ENCODE peak calls at places on chromosome 12, in nine cellular contexts. A is stomach, W is endothelial cell of umbilical vein, Q is H9, I is psoas muscle, H is fibroblast of lung, R is HCT116, K is coronary artery, P is PC-3. S is an unnamed sample.

GRCh38 chr12:117284160-117284559 is 77.3 kb downstream of the NOS1 start:
- DNase-seq in W (no peak), K (no peak), H (no peak), Q (no peak), A (no peak), R (no peak), I (no peak), P (no peak), S (no peak)

GRCh38 chr12:95077341-95077740 is 3.9 kb upstream of the NR2C1 start:
- DNase-seq in I (no peak), W (no peak), P (no peak), Q (no peak), R (no peak), H (no peak), A (no peak), K (no peak), S (no peak)

GRCh38 chr12:114625294-114625851 is 58.6 kb downstream of the TBX3 start:
- DNase-seq in W (peak), Q (peak), I (no peak), R (peak), H (peak), A (peak), P (peak), K (no peak), S (peak)

GRCh38 chr12:20549115-20549719 is 145.9 kb upstream of the SLCO1C1 start:
- DNase-seq in A (no peak), P (peak), Q (no peak), R (peak), W (peak), K (no peak), H (peak), I (no peak), S (peak)

GRCh38 chr12:93179792-93180191 is 197.9 kb upstream of the NUDT4 start:
- DNase-seq in A (no peak), R (no peak), Q (no peak), I (no peak), H (no peak), P (no peak), W (no peak), K (no peak), S (no peak)

GRCh38 chr12:13687633-13688032 is 293.8 kb downstream of the GRIN2B start:
- DNase-seq in P (no peak), R (no peak), W (no peak), Q (no peak), H (no peak), K (no peak), I (no peak), A (no peak), S (no peak)

GRCh38 chr12:100908501-100908900 is 113.9 kb downstream of the ANO4 start:
- DNase-seq in Q (no peak), W (no peak), R (no peak), I (no peak), H (peak), A (no peak), P (no peak), K (no peak), S (peak)

GRCh38 chr12:29569392-29569791 is 71.9 kb upstream of the OVCH1 start:
- DNase-seq in K (no peak), A (no peak), I (no peak), R (no peak), P (peak), Q (no peak), H (peak), W (peak), S (no peak)

GRCh38 chr12:124509676-124510300 is 57.6 kb downstream of the NCOR2 start:
- DNase-seq in I (peak), W (no peak), R (no peak), H (peak), P (no peak), K (no peak), A (peak), Q (peak), S (peak)

GRCh38 chr12:114018669-114019068 is 52.5 kb upstream of the RBM19 start:
- DNase-seq in Q (no peak), P (peak), W (no peak), R (no peak), A (no peak), H (peak), K (no peak), I (no peak), S (peak)

GRCh38 chr12:14099994-14100393 is 118.6 kb upstream of the GRIN2B start:
- DNase-seq in K (no peak), H (no peak), I (no peak), P (no peak), W (no peak), A (no peak), Q (no peak), R (no peak), S (no peak)

GRCh38 chr12:47870175-47870781 is 34.5 kb downstream of the VDR start:
- DNase-seq in I (peak), K (no peak), H (peak), Q (peak), P (peak), A (peak), W (no peak), R (no peak), S (no peak)

GRCh38 chr12:29882771-29883315 is 99.1 kb upstream of the TMTC1 start:
- DNase-seq in P (no peak), Q (no peak), K (no peak), R (no peak), I (no peak), A (no peak), H (no peak), W (no peak), S (no peak)

GRCh38 chr12:120229583-120230325 is 28.8 kb upstream of the RPLP0 start:
- DNase-seq in I (peak), K (peak), P (peak), W (no peak), R (no peak), A (no peak), H (peak), Q (peak), S (peak)

GRCh38 chr12:116011217-116011616 is 266.3 kb downstream of the MED13L start:
- DNase-seq in P (no peak), Q (no peak), I (no peak), K (no peak), H (no peak), A (no peak), R (no peak), W (no peak), S (no peak)

GRCh38 chr12:94867066-94867855 is 136.2 kb downstream of the NDUFA12 start:
- DNase-seq in W (no peak), P (no peak), H (no peak), R (no peak), A (no peak), I (no peak), Q (no peak), K (no peak), S (no peak)

GRCh38 chr12:86256169-86256568 is at the start of gene MGAT4C:
- DNase-seq in A (no peak), I (no peak), K (no peak), R (no peak), H (peak), Q (no peak), P (no peak), W (no peak), S (no peak)

GRCh38 chr12:56833780-56834179 is 70.7 kb downstream of the HSD17B6 start:
- DNase-seq in I (no peak), H (no peak), R (no peak), A (no peak), Q (no peak), K (no peak), W (no peak), P (no peak), S (no peak)

GRCh38 chr12:77238368-77238767 is 173.0 kb upstream of the E2F7 start:
- DNase-seq in K (no peak), W (peak), H (no peak), P (no peak), I (no peak), Q (no peak), R (no peak), A (no peak), S (no peak)

GRCh38 chr12:109052415-109053323 is at the start of gene USP30:
- DNase-seq in I (peak), K (peak), W (peak), P (peak), Q (peak), A (peak), R (peak), H (peak), S (peak)

GRCh38 chr12:29921307-29921706 is 137.6 kb upstream of the TMTC1 start:
- DNase-seq in K (no peak), P (peak), Q (no peak), I (no peak), W (peak), A (no peak), H (peak), R (peak), S (peak)

GRCh38 chr12:94761559-94761958 is 111.2 kb upstream of the TMCC3 start:
- DNase-seq in I (no peak), R (peak), H (peak), K (no peak), A (no peak), Q (no peak), P (peak), W (peak), S (peak)

GRCh38 chr12:15540469-15540872 is 218.2 kb downstream of the PTPRO start:
- DNase-seq in Q (no peak), K (no peak), P (no peak), A (no peak), R (no peak), I (no peak), W (peak), H (peak), S (peak)

GRCh38 chr12:13368431-13368830 is 171.9 kb downstream of the EMP1 start:
- DNase-seq in H (no peak), R (no peak), Q (no peak), I (no peak), A (no peak), P (no peak), W (no peak), K (no peak), S (no peak)

GRCh38 chr12:128807161-128807724 is 16.5 kb downstream of the SLC15A4 start:
- DNase-seq in Q (no peak), H (no peak), A (no peak), I (no peak), K (no peak), R (no peak), W (no peak), P (no peak), S (no peak)

GRCh38 chr12:127162902-127163301 is 1104.1 kb upstream of the TMEM132C start:
- DNase-seq in I (no peak), A (no peak), Q (no peak), H (peak), P (peak), K (no peak), R (no peak), W (no peak), S (peak)

GRCh38 chr12:68223067-68223747 is 2.4 kb downstream of the IL26 start:
- DNase-seq in Q (peak), W (peak), P (peak), K (peak), A (peak), I (peak), H (peak), R (peak), S (peak)
- TF ChIP-seq CTCF in Q (peak), W (peak), P (peak), K (peak), A (peak), I (peak), H (peak), R (peak), S (peak)

GRCh38 chr12:126163984-126164383 is 1098.7 kb downstream of the AACS start:
- DNase-seq in Q (no peak), K (no peak), P (no peak), R (no peak), I (no peak), A (peak), H (no peak), W (no peak), S (no peak)

GRCh38 chr12:126157575-126157966 is 1092.3 kb downstream of the AACS start:
- DNase-seq in R (no peak), W (no peak), P (no peak), A (no peak), Q (no peak), H (no peak), K (no peak), I (no peak), S (no peak)

GRCh38 chr12:126159139-126159538 is 1093.9 kb downstream of the AACS start:
- DNase-seq in W (no peak), R (no peak), Q (no peak), I (no peak), K (no peak), H (no peak), P (no peak), A (no peak), S (no peak)

GRCh38 chr12:126156806-126157574 is 1091.8 kb downstream of the AACS start:
- DNase-seq in I (no peak), A (no peak), P (no peak), W (no peak), R (no peak), H (no peak), Q (peak), K (no peak), S (no peak)

DNA sequence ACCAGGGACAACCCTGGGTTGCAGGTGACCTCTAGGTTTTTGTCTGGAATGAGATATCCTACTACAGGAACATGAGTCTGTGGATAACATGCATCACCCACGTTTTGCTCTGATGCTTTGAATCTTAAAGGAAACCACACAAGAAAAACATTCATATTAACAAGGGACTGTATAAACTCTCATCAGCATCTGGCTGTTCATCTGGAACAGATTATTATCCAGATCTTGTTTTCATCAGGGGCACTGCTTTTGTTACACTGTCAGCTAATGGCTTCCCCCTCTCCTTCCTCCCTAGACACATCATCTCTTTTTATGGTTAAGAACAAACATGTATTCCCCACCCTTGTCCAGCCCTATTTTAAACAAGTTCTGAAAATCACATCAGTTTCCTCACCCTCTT is 1095.7 kb downstream of the AACS start:
- DNase-seq in P (no peak), A (no peak), R (no peak), K (no peak), Q (no peak), H (no peak), W (no peak), I (no peak), S (no peak)
- H3K27ac ChIP-seq in P (no peak), A (no peak), R (no peak), K (no peak), Q (no peak), H (no peak), W (no peak), I (no peak), S (no peak)

DNA sequence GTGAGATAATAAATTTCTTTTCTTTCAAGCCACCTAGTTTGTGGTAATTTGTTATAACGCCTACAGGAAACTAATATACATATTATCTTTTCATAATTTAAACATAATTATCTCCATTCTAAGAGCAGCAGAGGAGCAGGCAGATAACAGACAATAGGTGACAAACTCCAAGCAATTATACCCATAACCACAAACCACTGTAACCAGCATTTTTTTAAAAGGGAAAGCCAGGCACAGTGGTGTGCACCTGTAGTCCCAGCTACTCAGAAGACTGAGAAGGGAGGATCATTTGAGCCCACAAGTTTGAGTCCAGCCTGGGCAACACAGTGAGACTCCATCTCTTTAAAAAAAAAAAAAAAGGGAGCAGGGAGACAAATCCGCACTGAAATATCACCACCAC is 54.9 kb downstream of the ATF7 start:
- DNase-seq in P (no peak), A (no peak), R (no peak), I (no peak), H (no peak), K (no peak), W (no peak), Q (no peak), S (no peak)
- TF ChIP-seq CTCF in P (no peak), A (no peak), R (no peak), I (no peak), H (no peak), K (no peak), W (no peak), Q (no peak), S (no peak)

GRCh38 chr12:91037301-91037700 is 20.5 kb downstream of the KERA start:
- DNase-seq in K (no peak), A (no peak), W (no peak), H (peak), Q (no peak), I (no peak), R (no peak), P (no peak), S (no peak)
- H3K27ac ChIP-seq in K (no peak), A (no peak), W (no peak), H (no peak), Q (no peak), I (no peak), R (no peak), P (no peak), S (no peak)